ENCODE peak calls at places on chromosomes 16 and 17, in five cellular contexts. One of them, this sample, is unnamed.

GRCh38 chr17:63598284-63598683 is 2.4 kb upstream of the TACO1 start:
- DNase-seq in endothelial cell: no peak
- DNase-seq in bronchial epithelial cell: peak
- DNase-seq in ovary: no peak
- DNase-seq in AG04450: no peak
- DNase-seq in this sample: no peak

GRCh38 chr16:19375561-19376158 is 42.0 kb upstream of the TMC5 start:
- DNase-seq in bronchial epithelial cell: peak
- DNase-seq in ovary: peak
- DNase-seq in AG04450: peak
- DNase-seq in endothelial cell: peak
- DNase-seq in this sample: peak

GRCh38 chr16:8936421-8936820 is 27.3 kb downstream of the USP7 start:
- DNase-seq in endothelial cell: peak
- DNase-seq in ovary: no peak
- DNase-seq in bronchial epithelial cell: peak
- DNase-seq in AG04450: no peak
- DNase-seq in this sample: peak

GRCh38 chr17:27669136-27669535 is 38.1 kb downstream of the LGALS9 start:
- DNase-seq in AG04450: no peak
- DNase-seq in bronchial epithelial cell: no peak
- DNase-seq in ovary: no peak
- DNase-seq in endothelial cell: no peak
- DNase-seq in this sample: no peak

GRCh38 chr17:33778505-33779398 is 476.3 kb upstream of the CCL2 start:
- DNase-seq in AG04450: peak
- DNase-seq in ovary: no peak
- DNase-seq in bronchial epithelial cell: peak
- DNase-seq in endothelial cell: peak
- DNase-seq in this sample: peak

GRCh38 chr16:1145383-1146100 is 7.4 kb upstream of the CACNA1H start:
- DNase-seq in endothelial cell: no peak
- DNase-seq in bronchial epithelial cell: no peak
- DNase-seq in ovary: peak
- DNase-seq in AG04450: no peak
- DNase-seq in this sample: no peak

GRCh38 chr17:63523256-63523869 is at the start of gene KCNH6:
- DNase-seq in bronchial epithelial cell: no peak
- DNase-seq in ovary: no peak
- DNase-seq in endothelial cell: no peak
- DNase-seq in AG04450: no peak
- DNase-seq in this sample: no peak

GRCh38 chr17:1830288-1830687 is 483 bp downstream of the RPA1 start:
- DNase-seq in endothelial cell: no peak
- DNase-seq in ovary: no peak
- DNase-seq in AG04450: no peak
- DNase-seq in bronchial epithelial cell: peak
- DNase-seq in this sample: no peak

GRCh38 chr17:19024101-19025078 is 19.8 kb upstream of the FAM83G start:
- DNase-seq in AG04450: no peak
- DNase-seq in bronchial epithelial cell: peak
- DNase-seq in endothelial cell: no peak
- DNase-seq in ovary: peak
- DNase-seq in this sample: no peak

GRCh38 chr16:55271945-55272513 is 52.0 kb upstream of the IRX6 start:
- DNase-seq in endothelial cell: no peak
- DNase-seq in ovary: no peak
- DNase-seq in AG04450: no peak
- DNase-seq in bronchial epithelial cell: no peak
- DNase-seq in this sample: no peak

GRCh38 chr16:58378401-58378800 is 13.9 kb upstream of the GINS3 start:
- DNase-seq in AG04450: no peak
- DNase-seq in ovary: no peak
- DNase-seq in bronchial epithelial cell: peak
- DNase-seq in endothelial cell: no peak
- DNase-seq in this sample: no peak

GRCh38 chr16:66858740-66859396 is 14.7 kb downstream of the CA7 start:
- DNase-seq in AG04450: no peak
- DNase-seq in endothelial cell: no peak
- DNase-seq in ovary: no peak
- DNase-seq in bronchial epithelial cell: peak
- DNase-seq in this sample: no peak

GRCh38 chr16:17448640-17449638 is 21.8 kb downstream of the XYLT1 start:
- DNase-seq in bronchial epithelial cell: no peak
- DNase-seq in endothelial cell: no peak
- DNase-seq in ovary: no peak
- DNase-seq in AG04450: no peak
- DNase-seq in this sample: no peak

GRCh38 chr16:88920618-88921602 is 54.5 kb upstream of the PABPN1L start:
- DNase-seq in AG04450: peak
- DNase-seq in bronchial epithelial cell: no peak
- DNase-seq in endothelial cell: peak
- DNase-seq in ovary: no peak
- DNase-seq in this sample: no peak

GRCh38 chr17:21841839-21842238 is 149.5 kb downstream of the KCNJ18 start:
- DNase-seq in bronchial epithelial cell: no peak
- DNase-seq in AG04450: no peak
- DNase-seq in endothelial cell: no peak
- DNase-seq in ovary: no peak
- DNase-seq in this sample: no peak

GRCh38 chr17:31525801-31526549 is 134.5 kb downstream of the RAB11FIP4 start:
- DNase-seq in AG04450: no peak
- DNase-seq in endothelial cell: peak
- DNase-seq in bronchial epithelial cell: no peak
- DNase-seq in ovary: no peak
- DNase-seq in this sample: no peak
- TF ChIP-seq CTCF in AG04450: peak
- TF ChIP-seq CTCF in endothelial cell: peak
- TF ChIP-seq CTCF in bronchial epithelial cell: peak
- TF ChIP-seq CTCF in ovary: no peak
- TF ChIP-seq CTCF in this sample: peak

GRCh38 chr16:50595854-50596253 is 47.7 kb downstream of the NKD1 start:
- DNase-seq in ovary: no peak
- DNase-seq in AG04450: no peak
- DNase-seq in endothelial cell: no peak
- DNase-seq in bronchial epithelial cell: no peak
- DNase-seq in this sample: no peak
- TF ChIP-seq CTCF in ovary: no peak
- TF ChIP-seq CTCF in AG04450: no peak
- TF ChIP-seq CTCF in endothelial cell: no peak
- TF ChIP-seq CTCF in bronchial epithelial cell: no peak
- TF ChIP-seq CTCF in this sample: no peak

DNA sequence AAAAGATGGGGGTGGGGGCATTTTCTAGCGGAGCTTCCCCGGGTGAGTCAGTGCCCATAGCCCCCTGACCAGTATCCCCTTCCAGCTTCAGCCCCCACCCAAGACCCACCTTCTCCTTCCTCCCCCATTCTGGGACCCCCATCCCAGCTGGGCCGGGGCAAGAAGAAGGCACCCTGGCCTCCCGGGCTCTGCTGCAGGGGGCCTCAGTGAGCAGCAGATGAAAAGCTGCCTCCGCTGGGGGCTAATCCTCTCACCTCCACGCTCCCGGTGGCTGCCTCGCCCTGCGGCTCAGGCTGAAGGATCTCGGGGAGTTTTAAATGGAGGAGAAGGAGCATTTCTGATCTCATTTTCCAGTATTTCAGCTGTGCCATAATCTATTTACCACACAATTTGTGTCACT is 313.5 kb upstream of the TNRC6C start:
- DNase-seq in bronchial epithelial cell: no peak
- DNase-seq in AG04450: no peak
- DNase-seq in ovary: no peak
- DNase-seq in endothelial cell: no peak
- DNase-seq in this sample: no peak
- TF ChIP-seq CTCF in bronchial epithelial cell: no peak
- TF ChIP-seq CTCF in AG04450: no peak
- TF ChIP-seq CTCF in ovary: no peak
- TF ChIP-seq CTCF in endothelial cell: no peak
- TF ChIP-seq CTCF in this sample: peak

DNA sequence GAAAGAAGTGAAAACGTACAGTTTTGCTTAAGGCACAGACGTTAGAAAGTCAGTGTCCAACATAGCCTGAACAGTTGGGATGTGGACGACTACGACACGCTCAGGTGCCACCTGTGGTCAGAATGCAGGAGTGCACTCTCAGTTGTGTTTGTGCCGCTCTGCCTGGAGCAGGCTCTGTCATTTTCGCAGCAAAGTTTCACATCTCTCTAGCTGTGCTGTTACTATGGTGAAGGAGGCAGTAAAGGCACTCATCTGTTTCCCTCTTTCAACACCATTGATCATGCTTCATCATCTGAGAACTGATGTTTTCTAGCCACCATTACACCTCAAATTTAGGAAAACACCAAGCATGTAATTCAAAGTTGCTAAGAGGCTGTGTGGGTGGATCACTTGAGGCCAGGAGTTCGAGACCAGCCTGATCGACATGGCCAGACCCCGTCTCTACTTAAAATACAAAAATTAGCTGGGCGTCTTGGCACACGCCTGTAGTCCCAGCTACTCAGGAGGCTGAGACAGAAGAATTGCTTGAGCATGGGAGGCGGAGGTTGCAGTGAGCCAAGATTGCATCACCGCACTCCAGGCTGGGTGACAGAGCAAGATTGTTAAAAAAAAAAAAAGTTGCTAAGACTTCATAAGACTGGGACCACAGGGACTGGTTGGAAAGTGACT is 44.9 kb upstream of the DNAJA2 start:
- DNase-seq in AG04450: no peak
- DNase-seq in bronchial epithelial cell: peak
- DNase-seq in ovary: no peak
- DNase-seq in endothelial cell: peak
- DNase-seq in this sample: peak
- TF ChIP-seq CTCF in AG04450: peak
- TF ChIP-seq CTCF in bronchial epithelial cell: peak
- TF ChIP-seq CTCF in ovary: no peak
- TF ChIP-seq CTCF in endothelial cell: peak
- TF ChIP-seq CTCF in this sample: peak

This sample was measured in progenitor cell of endocrine pancreas.